ENCODE peak calls at places on chromosome 6, in nine cellular contexts. F, Y, R, G, C, J, T, U and M are unnamed samples.

GRCh38 chr6:88520020-88520338 is 353.8 kb upstream of the CNR1 start:
- DNase-seq in Y (no peak), T (no peak), R (no peak), G (no peak), F (no peak), U (no peak), C (no peak), J (no peak), M (no peak)

GRCh38 chr6:154165488-154165887 is 126.4 kb downstream of the OPRM1 start:
- DNase-seq in Y (no peak), J (no peak), T (no peak), G (no peak), R (no peak), U (no peak), C (no peak), F (no peak), M (no peak)

GRCh38 chr6:34791164-34791841 is 580 bp upstream of the BLTP3A start:
- DNase-seq in J (peak; percentile 65), Y (no peak), T (no peak), C (peak; percentile 53), F (peak; percentile 25), U (peak; percentile 23), R (peak; percentile 60), G (no peak), M (peak; percentile 74)

GRCh38 chr6:101502818-101503217 is 109.3 kb downstream of the GRIK2 start:
- DNase-seq in F (no peak), J (no peak), T (no peak), U (no peak), Y (no peak), C (no peak), G (no peak), R (no peak), M (no peak)

GRCh38 chr6:88183503-88183902 is 17.4 kb upstream of the CNR1 start:
- DNase-seq in T (no peak), J (no peak), F (no peak), C (no peak), R (no peak), G (no peak), U (no peak), Y (no peak), M (no peak)

GRCh38 chr6:135162678-135163439 is 18.2 kb upstream of the MYB start:
- DNase-seq in C (no peak), G (no peak), Y (no peak), J (no peak), F (peak; percentile 68), T (no peak), R (peak; percentile 53), U (peak; percentile 54), M (no peak)

GRCh38 chr6:109891924-109892323 is 86.2 kb upstream of the GPR6 start:
- DNase-seq in G (no peak), F (no peak), J (no peak), R (no peak), Y (no peak), T (no peak), U (no peak), C (no peak), M (no peak)

GRCh38 chr6:132764370-132764769 is 6.7 kb upstream of the VNN2 start:
- DNase-seq in J (no peak), Y (peak; percentile 93), U (peak; percentile 88), F (no peak), C (peak; percentile 30), G (peak; percentile 90), T (peak; percentile 41), R (peak; percentile 93), M (no peak)

GRCh38 chr6:170089937-170090335 is 200.9 kb downstream of the DLL1 start:
- DNase-seq in G (no peak), R (no peak), Y (no peak), T (no peak), J (no peak), C (no peak), U (peak; percentile 20), F (no peak), M (no peak)

GRCh38 chr6:79048611-79049010 is 29.4 kb downstream of the PHIP start:
- DNase-seq in J (no peak), R (peak; percentile 40), F (peak; percentile 40), G (peak; percentile 12), C (no peak), Y (peak; percentile 10), U (peak; percentile 57), T (peak; percentile 48), M (no peak)

GRCh38 chr6:12324096-12324495 is 33.9 kb downstream of the EDN1 start:
- DNase-seq in F (no peak), R (peak; percentile 51), J (no peak), T (peak; percentile 69), Y (peak; percentile 67), G (peak; percentile 99), C (no peak), U (peak; percentile 47), M (no peak)

GRCh38 chr6:35948725-35949124 is 27.8 kb upstream of the SRPK1 start:
- DNase-seq in F (peak; percentile 16), G (no peak), Y (no peak), J (no peak), R (peak; percentile 49), T (peak; percentile 24), C (no peak), U (peak; percentile 49), M (no peak)
- TF ChIP-seq CTCF in F (no peak), G (peak; percentile 31), Y (peak; percentile 44), J (no peak), R (no peak), T (peak; percentile 70), C (no peak), U (peak; percentile 53), M (peak; percentile 28)

GRCh38 chr6:147463651-147464050 is 44.8 kb upstream of the SAMD5 start:
- DNase-seq in G (no peak), U (no peak), T (no peak), F (no peak), J (no peak), C (no peak), R (no peak), Y (no peak), M (no peak)

DNA sequence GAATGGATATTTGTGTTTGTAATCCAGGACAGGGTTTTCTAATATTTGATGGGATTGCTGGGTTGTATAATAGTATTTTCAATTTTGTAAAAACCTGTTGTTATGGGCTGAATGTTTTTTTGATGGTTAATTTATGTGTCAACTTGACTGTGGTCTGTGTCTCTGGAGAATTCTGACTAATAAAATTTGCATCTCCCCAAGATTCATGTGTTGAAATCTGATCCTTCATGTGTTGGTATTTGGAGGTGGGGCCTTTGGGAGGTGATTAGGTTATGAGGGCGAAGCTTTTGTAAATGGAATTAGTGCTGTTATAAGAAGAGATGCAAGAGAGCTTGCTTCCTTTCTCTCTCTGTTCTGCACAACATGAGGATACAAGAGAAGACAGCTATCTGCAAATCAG is 48.7 kb upstream of the SAMD5 start:
- DNase-seq in Y (no peak), T (no peak), J (no peak), G (no peak), C (no peak), U (no peak), F (no peak), R (no peak), M (no peak)
- TF ChIP-seq CTCF in Y (no peak), T (no peak), J (no peak), G (no peak), C (no peak), U (no peak), F (no peak), R (no peak), M (no peak)

GRCh38 chr6:7629321-7629720 is 39.3 kb downstream of the SNRNP48 start:
- DNase-seq in U (no peak), C (no peak), G (no peak), J (no peak), R (peak; percentile 50), Y (no peak), F (no peak), T (no peak), M (no peak)
- TF ChIP-seq CTCF in U (no peak), C (no peak), G (no peak), J (no peak), R (no peak), Y (no peak), F (no peak), T (no peak), M (no peak)

GRCh38 chr6:74674377-74674776 is 531.5 kb downstream of the COL12A1 start:
- DNase-seq in Y (no peak), C (no peak), T (no peak), F (no peak), J (no peak), U (no peak), G (no peak), R (no peak), M (no peak)

GRCh38 chr6:74677463-74677862 is 528.4 kb downstream of the COL12A1 start:
- DNase-seq in T (no peak), Y (no peak), F (no peak), U (no peak), R (no peak), C (no peak), J (no peak), G (no peak), M (no peak)

DNA sequence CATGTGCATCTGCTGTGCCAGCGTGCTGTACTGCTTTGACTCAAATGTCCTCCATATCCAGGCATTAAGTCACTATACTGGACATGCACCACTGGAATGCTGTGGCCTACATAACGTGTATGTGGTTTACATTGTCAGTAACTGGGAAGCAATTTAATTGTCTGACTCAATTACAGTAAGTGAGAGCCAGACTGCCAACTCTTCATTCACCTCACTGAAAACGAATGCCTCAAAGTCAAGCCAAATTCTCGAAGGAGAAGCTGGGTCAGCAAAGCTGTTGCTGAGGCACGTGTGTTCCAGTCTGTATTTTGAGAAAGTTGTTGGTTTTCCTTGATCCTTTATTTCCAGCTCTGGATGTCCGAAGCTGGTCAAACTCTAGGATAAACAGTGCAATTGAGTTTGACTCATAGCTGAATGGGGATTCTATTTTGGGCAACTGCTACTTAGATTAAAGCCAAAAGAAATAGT is 534.3 kb downstream of the COL12A1 start:
- DNase-seq in G (peak; percentile 52), T (peak; percentile 77), F (no peak), Y (no peak), J (no peak), U (peak; percentile 80), R (peak; percentile 86), C (no peak), M (no peak)
- TF ChIP-seq CTCF in G (no peak), T (no peak), F (no peak), Y (no peak), J (no peak), U (no peak), R (no peak), C (no peak), M (no peak)

GRCh38 chr6:15062311-15063252 is 183.3 kb upstream of the JARID2 start:
- DNase-seq in Y (peak; percentile 28), R (peak; percentile 45), U (peak; percentile 91), G (peak; percentile 100), F (no peak), J (no peak), C (no peak), T (peak; percentile 99), M (no peak)

GRCh38 chr6:15061176-15061575 is 184.7 kb upstream of the JARID2 start:
- DNase-seq in R (no peak), U (no peak), J (no peak), Y (no peak), G (no peak), T (no peak), C (peak; percentile 18), F (no peak), M (no peak)

GRCh38 chr6:15063253-15063853 is 182.5 kb upstream of the JARID2 start:
- DNase-seq in J (no peak), F (no peak), G (peak; percentile 71), C (peak; percentile 26), R (peak; percentile 36), T (peak; percentile 80), Y (no peak), U (no peak), M (no peak)

GRCh38 chr6:15061908-15062307 is 184.0 kb upstream of the JARID2 start:
- DNase-seq in C (no peak), T (no peak), R (no peak), F (no peak), J (no peak), U (no peak), Y (no peak), G (no peak), M (no peak)

GRCh38 chr6:15058200-15059070 is 187.4 kb upstream of the JARID2 start:
- DNase-seq in G (no peak), J (no peak), U (no peak), R (no peak), F (no peak), Y (no peak), C (no peak), T (no peak), M (no peak)
- TF ChIP-seq CTCF in G (no peak), J (no peak), U (no peak), R (no peak), F (peak; percentile 53), Y (no peak), C (no peak), T (no peak), M (no peak)